ENCODE peak calls at places on chromosomes 6 and 20, in seven cellular contexts. D is activated CD4-positive, alpha-beta T cell treated with anti-CD3 and anti-CD28 coated beads for 4 hours; C is A172; L is RPMI7951; A is globus pallidus; B is activated T-cell treated with anti-CD3 and anti-CD28 coated beads, Interleukin-2, amount 50 U/mL, for 24 hours; W is hippocampal formation. Q is an unnamed sample.

GRCh38 chr6:152595507-152595906 is 41.7 kb downstream of the SYNE1 start:
- DNase-seq in D (no peak), W (no peak), A (no peak), C (no peak), L (no peak), B (no peak), Q (peak)

GRCh38 chr6:4610256-4610655 is 165.9 kb upstream of the CDYL start:
- DNase-seq in A (peak), B (no peak), W (no peak), D (no peak), L (peak), C (peak), Q (peak)

GRCh38 chr6:11491998-11492397 is 45.6 kb upstream of the TMEM170B start:
- DNase-seq in D (no peak), L (no peak), W (no peak), A (no peak), C (no peak), B (no peak), Q (no peak)

GRCh38 chr6:44050872-44051421 is 76.3 kb downstream of the MRPL14 start:
- DNase-seq in L (peak), C (no peak), B (no peak), D (no peak), W (no peak), A (no peak), Q (peak)

GRCh38 chr20:22827916-22828315 is 207.2 kb upstream of the SSTR4 start:
- DNase-seq in B (no peak), C (no peak), L (no peak), W (no peak), D (no peak), A (no peak), Q (no peak)

GRCh38 chr20:19756756-19757486 is 1.1 kb upstream of the RIN2 start:
- DNase-seq in L (no peak), B (no peak), D (no peak), C (no peak), A (no peak), W (no peak), Q (peak)

GRCh38 chr6:113732384-113732966 is 124.7 kb upstream of the MARCKS start:
- DNase-seq in A (peak), D (no peak), C (no peak), W (peak), B (no peak), L (peak), Q (no peak)

GRCh38 chr6:44667668-44668390 is 280.3 kb downstream of the CDC5L start:
- DNase-seq in L (peak), D (no peak), A (no peak), B (peak), W (no peak), C (no peak), Q (peak)

Q was measured in ELR.